ENCODE peak calls at places on chromosomes 13 and 19, in five cellular contexts. O, E, A, R and D are unnamed samples.

GRCh38 chr13:90717451-90717936 is 630.0 kb upstream of the MIR17HG start:
- DNase-seq in O (no peak), E (no peak), A (no peak), R (no peak), D (no peak)

GRCh38 chr13:35349673-35350278 is 126.7 kb downstream of the MAB21L1 start:
- DNase-seq in O (no peak), E (peak; percentile 92), A (peak; percentile 52), R (no peak), D (no peak)

GRCh38 chr13:44146162-44146561 is 227.5 kb upstream of the SERP2 start:
- DNase-seq in O (no peak), E (no peak), A (no peak), R (no peak), D (no peak)

GRCh38 chr19:11448923-11449554 is 13.6 kb downstream of the PRKCSH start:
- DNase-seq in O (peak; percentile 30), E (no peak), A (no peak), R (no peak), D (no peak)

GRCh38 chr19:51690359-51691121 is 2.6 kb upstream of the SPACA6 start:
- DNase-seq in O (peak; percentile 84), E (no peak), A (no peak), R (peak; percentile 94), D (peak; percentile 55)

GRCh38 chr19:35216833-35217707 is 11.5 kb downstream of the FAM187B start:
- DNase-seq in O (no peak), E (no peak), A (no peak), R (peak; percentile 57), D (no peak)

GRCh38 chr13:45809810-45810394 is 41.7 kb downstream of the SIAH3 start:
- DNase-seq in O (no peak), E (no peak), A (no peak), R (no peak), D (no peak)

GRCh38 chr19:4652075-4652474 is 12.8 kb downstream of the TNFAIP8L1 start:
- DNase-seq in O (no peak), E (no peak), A (no peak), R (no peak), D (no peak)

GRCh38 chr13:76764429-76764828 is 121.8 kb downstream of the KCTD12 start:
- DNase-seq in O (no peak), E (no peak), A (no peak), R (no peak), D (peak; percentile 31)

GRCh38 chr13:26017196-26017921 is 34.5 kb downstream of the SHISA2 start:
- DNase-seq in O (no peak), E (no peak), A (no peak), R (no peak), D (no peak)

DNA sequence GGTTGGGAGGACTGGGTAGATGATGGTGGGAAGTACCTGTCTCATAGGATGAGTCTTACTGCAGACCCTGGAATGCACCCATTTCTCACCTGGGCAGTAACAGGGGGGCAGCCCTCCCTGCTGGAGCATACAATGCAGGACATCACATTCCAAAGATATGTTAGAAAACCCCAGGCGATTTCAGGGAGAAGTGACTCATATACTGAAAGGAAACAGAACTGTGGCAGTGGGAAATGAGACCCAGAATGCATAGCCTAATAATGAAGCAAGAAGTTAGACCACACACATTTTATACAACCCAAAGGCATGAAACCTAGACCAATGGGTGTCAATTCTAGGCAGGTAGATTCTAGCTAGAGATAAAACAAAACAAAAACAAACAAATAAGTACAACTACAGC is 402.7 kb downstream of the IRS2 start:
- DNase-seq in O (no peak), E (no peak), A (no peak), R (no peak), D (no peak)
- TF ChIP-seq FOXM1 in O (no peak), E (no peak), A (no peak), R (no peak), D (no peak)

GRCh38 chr13:99415851-99416331 is 85.4 kb upstream of the TM9SF2 start:
- DNase-seq in O (no peak), E (no peak), A (no peak), R (no peak), D (no peak)
- TF ChIP-seq FOXM1 in O (no peak), E (no peak), A (no peak), R (no peak), D (no peak)

DNA sequence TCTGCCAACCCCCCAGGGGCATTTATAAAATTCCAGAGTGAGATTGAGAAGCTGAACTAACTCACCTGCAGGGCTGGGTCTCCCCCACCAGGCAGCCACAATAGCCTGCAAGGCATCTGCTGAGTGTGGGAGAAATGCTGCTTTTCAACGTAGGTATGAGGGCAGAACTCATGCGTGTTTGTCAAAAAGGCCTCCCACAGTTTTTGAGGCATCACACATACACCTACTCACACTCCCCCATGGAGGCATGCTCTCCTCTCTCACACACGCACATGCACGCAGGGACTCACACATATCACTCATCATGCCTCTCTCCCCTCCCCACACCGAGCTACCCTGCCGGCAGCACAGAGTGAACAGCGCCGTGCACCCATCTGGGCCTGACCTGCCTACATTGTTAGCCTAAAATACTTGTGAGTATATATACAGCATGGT is 390.5 kb downstream of the FGF9 start:
- DNase-seq in O (no peak), E (no peak), A (peak; percentile 51), R (no peak), D (no peak)
- TF ChIP-seq FOXM1 in O (no peak), E (no peak), A (peak; percentile 48), R (no peak), D (no peak)

GRCh38 chr13:112249644-112250610 is 126.2 kb upstream of the SPACA7 start:
- DNase-seq in O (no peak), E (no peak), A (no peak), R (no peak), D (no peak)

GRCh38 chr13:112252744-112253590 is 123.2 kb upstream of the SPACA7 start:
- DNase-seq in O (no peak), E (no peak), A (no peak), R (no peak), D (no peak)

GRCh38 chr13:112251930-112252585 is 124.1 kb upstream of the SPACA7 start:
- DNase-seq in O (no peak), E (no peak), A (no peak), R (no peak), D (no peak)

GRCh38 chr13:112248909-112249592 is 127.1 kb upstream of the SPACA7 start:
- DNase-seq in O (no peak), E (no peak), A (no peak), R (no peak), D (no peak)

DNA sequence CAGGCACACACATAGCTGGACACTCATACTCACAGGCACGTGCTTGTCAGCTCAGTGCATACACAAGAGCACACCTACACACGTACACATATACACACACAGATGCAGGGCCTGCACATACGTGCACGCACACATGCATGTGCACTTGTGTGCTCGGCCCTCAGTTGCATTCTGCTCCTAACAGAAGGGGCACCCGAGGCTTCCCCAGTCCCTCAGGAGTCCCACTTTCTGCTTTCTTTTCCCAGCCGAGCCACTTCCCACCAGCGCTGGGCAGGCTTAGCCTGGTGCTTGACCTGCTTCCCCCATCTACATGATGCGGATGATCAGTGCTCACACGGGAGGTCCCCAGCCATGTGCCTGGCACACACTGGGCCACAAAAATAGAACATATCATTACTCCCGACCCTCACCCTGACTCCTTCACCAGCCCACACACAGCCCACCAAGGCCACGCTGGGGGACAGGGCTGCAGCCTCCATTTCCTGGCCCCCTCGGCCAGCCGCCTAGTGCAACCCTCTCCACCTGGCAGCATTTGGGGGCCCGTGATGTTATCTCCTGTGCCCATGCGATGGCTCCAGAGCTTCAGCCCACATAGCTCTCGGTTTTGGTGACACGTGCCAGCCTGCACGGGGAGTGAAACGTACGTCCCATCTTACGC is 125.2 kb upstream of the SPACA7 start:
- DNase-seq in O (no peak), E (no peak), A (no peak), R (no peak), D (no peak)
- TF ChIP-seq FOXM1 in O (no peak), E (no peak), A (no peak), R (no peak), D (no peak)

DNA sequence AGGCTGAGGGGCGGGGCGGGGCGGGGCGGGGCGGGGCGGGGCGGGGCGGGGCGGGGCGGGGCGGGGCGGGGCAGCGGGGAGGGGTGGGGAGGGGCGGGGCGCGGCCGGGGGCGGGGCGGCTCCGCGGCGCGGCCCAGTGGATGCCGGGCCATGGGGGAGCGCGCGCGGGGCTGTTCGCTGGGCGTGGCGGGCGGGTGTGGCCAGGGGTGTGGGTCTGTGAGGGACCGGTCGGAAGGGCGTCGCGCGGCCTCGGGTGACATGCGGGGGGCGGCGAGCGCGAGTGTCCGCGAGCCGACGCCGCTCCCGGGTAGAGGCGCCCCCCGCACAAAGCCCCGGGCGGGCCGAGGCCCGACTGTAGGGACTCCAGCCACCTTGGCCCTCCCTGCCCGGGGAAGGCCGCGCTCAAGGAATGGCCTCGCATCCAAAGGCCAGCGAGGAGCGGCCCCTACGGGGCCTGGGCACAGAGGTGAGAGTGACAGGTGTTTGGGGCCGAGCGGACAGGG is at the start of gene ZFP28:
- DNase-seq in O (peak; percentile 95), E (no peak), A (no peak), R (no peak), D (peak; percentile 80)
- TF ChIP-seq FOXM1 in O (no peak), E (no peak), A (no peak), R (no peak), D (no peak)

DNA sequence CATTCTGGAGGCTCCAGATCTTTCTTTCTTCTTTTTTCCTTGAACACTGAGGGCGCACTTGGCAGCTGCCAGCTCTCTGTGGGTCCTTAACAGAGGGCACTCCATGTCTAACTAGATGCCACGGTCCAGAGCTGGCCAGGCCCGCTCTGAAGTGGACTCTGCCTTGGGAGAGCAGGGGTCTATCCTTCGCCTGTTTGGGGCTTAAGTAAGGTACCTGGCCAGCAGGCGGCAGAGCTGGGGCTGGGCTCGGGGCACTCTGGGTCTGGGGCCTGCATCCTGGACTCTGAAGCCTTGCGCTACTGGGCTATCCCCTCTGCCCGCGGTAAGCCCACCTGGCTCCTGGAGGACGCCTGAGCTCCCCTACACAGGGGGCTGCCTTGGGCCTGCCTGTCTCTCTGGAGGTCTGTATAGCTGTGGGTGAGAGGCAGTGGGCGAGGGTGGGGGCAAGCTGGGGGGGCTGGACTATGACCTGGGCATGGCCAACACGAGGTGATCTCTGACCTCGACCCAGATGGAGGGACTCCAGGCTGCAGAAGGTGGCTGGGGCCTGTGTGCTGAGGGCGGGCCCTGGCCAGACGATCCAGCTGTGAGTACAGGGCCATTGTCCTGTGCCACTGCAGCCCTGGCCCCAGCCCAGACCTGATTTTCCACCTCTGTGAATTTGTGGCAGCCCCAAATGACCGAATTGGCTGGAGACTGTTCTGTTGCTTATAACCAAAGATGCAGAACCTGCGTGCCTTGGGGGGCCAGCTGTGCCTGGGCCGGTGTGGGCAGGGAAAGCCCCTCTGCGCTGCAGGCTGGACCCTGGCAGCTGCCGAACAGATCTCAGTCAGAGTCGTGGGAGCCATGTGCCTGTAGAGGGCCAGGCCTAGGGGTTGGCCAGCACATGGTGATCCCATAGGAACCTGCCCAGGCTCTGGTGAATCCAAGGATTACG is 26.5 kb downstream of the CEBPG start:
- DNase-seq in O (peak; percentile 28), E (no peak), A (no peak), R (no peak), D (no peak)
- TF ChIP-seq FOXM1 in O (no peak), E (no peak), A (no peak), R (no peak), D (no peak)

GRCh38 chr19:14871619-14872230 is 14.2 kb downstream of the OR7A17 start:
- DNase-seq in O (peak; percentile 3), E (no peak), A (peak; percentile 2), R (peak; percentile 29), D (peak; percentile 12)
- TF ChIP-seq FOXM1 in O (no peak), E (no peak), A (no peak), R (no peak), D (no peak)